ENCODE peak calls at places on chromosome 11, in nine cellular contexts. N is transverse colon, E is fibroblast of mammary gland, A is fibroblast of the aortic adventitia, Q is A549, S is GM06990, C is adrenal gland, Z is spleen, M is AG10803. I is an unnamed sample.

GRCh38 chr11:76062733-76063132 is 143.6 kb downstream of the WNT11 start:
- DNase-seq in N (no peak), E (no peak), A (no peak), Q (no peak), S (peak), C (no peak), Z (no peak), M (no peak), I (no peak)

GRCh38 chr11:69969890-69970784 is 108.0 kb upstream of the ANO1 start:
- DNase-seq in N (no peak), E (no peak), A (no peak), Q (no peak), S (no peak), C (no peak), Z (no peak), M (no peak), I (no peak)

GRCh38 chr11:15912825-15913224 is 443.5 kb downstream of the SOX6 start:
- DNase-seq in N (no peak), E (no peak), A (no peak), Q (no peak), S (no peak), C (no peak), Z (no peak), M (no peak), I (no peak)

GRCh38 chr11:71477637-71478011 is 24.6 kb downstream of the NADSYN1 start:
- DNase-seq in N (no peak), E (no peak), A (no peak), Q (no peak), S (no peak), C (no peak), Z (peak), M (no peak), I (no peak)

GRCh38 chr11:48167380-48167779 is 49.2 kb upstream of the OR4B1 start:
- DNase-seq in N (no peak), E (peak), A (no peak), Q (no peak), S (no peak), C (no peak), Z (no peak), M (no peak), I (no peak)

GRCh38 chr11:17581036-17581731 is 34.1 kb downstream of the OTOG start:
- DNase-seq in N (no peak), E (no peak), A (no peak), Q (no peak), S (no peak), C (no peak), Z (peak), M (no peak), I (no peak)

GRCh38 chr11:15707971-15708370 is 593.2 kb downstream of the INSC start:
- DNase-seq in N (peak), E (no peak), A (peak), Q (peak), S (no peak), C (peak), Z (no peak), M (no peak), I (peak)

GRCh38 chr11:9726313-9727022 is 62.6 kb downstream of the SWAP70 start:
- DNase-seq in N (no peak), E (peak), A (peak), Q (peak), S (peak), C (no peak), Z (no peak), M (peak), I (peak)

GRCh38 chr11:5553347-5553746 is 5.0 kb upstream of the OR52H1 start:
- DNase-seq in N (no peak), E (peak), A (peak), Q (no peak), S (no peak), C (no peak), Z (no peak), M (no peak), I (no peak)

GRCh38 chr11:65781152-65781961 is 581 bp upstream of the AP5B1 start:
- DNase-seq in N (peak), E (no peak), A (peak), Q (no peak), S (no peak), C (peak), Z (peak), M (no peak), I (no peak)

GRCh38 chr11:86615495-86615894 is 56.9 kb downstream of the ME3 start:
- DNase-seq in N (no peak), E (no peak), A (no peak), Q (no peak), S (no peak), C (no peak), Z (no peak), M (no peak), I (no peak)

GRCh38 chr11:94546886-94547285 is 3.2 kb downstream of the FUT4 start:
- DNase-seq in N (peak), E (no peak), A (no peak), Q (no peak), S (no peak), C (no peak), Z (no peak), M (no peak), I (no peak)

GRCh38 chr11:65506316-65506769 is 7.5 kb downstream of the MALAT1 start:
- DNase-seq in N (no peak), E (no peak), A (peak), Q (no peak), S (no peak), C (no peak), Z (no peak), M (no peak), I (no peak)

GRCh38 chr11:17036666-17037658 is 22.7 kb upstream of the PLEKHA7 start:
- DNase-seq in N (peak), E (peak), A (no peak), Q (peak), S (no peak), C (no peak), Z (no peak), M (no peak), I (no peak)

GRCh38 chr11:102241026-102241425 is 76.3 kb upstream of the BIRC3 start:
- DNase-seq in N (no peak), E (peak), A (no peak), Q (no peak), S (no peak), C (no peak), Z (no peak), M (peak), I (no peak)
- H3K4me3 ChIP-seq in N (no peak), E (no peak), A (no peak), Q (no peak), S (no peak), C (no peak), Z (no peak), M (no peak), I (no peak)

GRCh38 chr11:121650520-121651266 is 197.9 kb upstream of the SORL1-AS1 start:
- DNase-seq in N (no peak), E (no peak), A (no peak), Q (no peak), S (peak), C (no peak), Z (no peak), M (no peak), I (no peak)

GRCh38 chr11:121651267-121651625 is 198.5 kb upstream of the SORL1-AS1 start:
- DNase-seq in N (no peak), E (no peak), A (no peak), Q (no peak), S (no peak), C (no peak), Z (no peak), M (no peak), I (no peak)

GRCh38 chr11:121654506-121655480 is 202.0 kb upstream of the SORL1-AS1 start:
- DNase-seq in N (no peak), E (no peak), A (peak), Q (no peak), S (no peak), C (no peak), Z (no peak), M (peak), I (peak)

GRCh38 chr11:121655481-121656332 is 202.9 kb upstream of the SORL1-AS1 start:
- DNase-seq in N (peak), E (peak), A (peak), Q (peak), S (peak), C (peak), Z (peak), M (peak), I (peak)

GRCh38 chr11:121652982-121653381 is 200.2 kb upstream of the SORL1-AS1 start:
- DNase-seq in N (no peak), E (peak), A (peak), Q (no peak), S (no peak), C (no peak), Z (no peak), M (peak), I (no peak)
- TF ChIP-seq CTCF in N (no peak), E (peak), A (peak), Q (no peak), S (peak), C (peak), Z (no peak), M (peak), I (peak)

GRCh38 chr11:32584921-32585320 is 1.3 kb downstream of the EIF3M start:
- DNase-seq in N (no peak), E (no peak), A (no peak), Q (no peak), S (no peak), C (no peak), Z (no peak), M (no peak), I (no peak)
- H3K4me3 ChIP-seq in N (peak), E (peak), A (peak), Q (peak), S (peak), C (peak), Z (peak), M (peak), I (peak)

GRCh38 chr11:58788355-58789023 is 56.0 kb downstream of the GLYATL2 start:
- DNase-seq in N (peak), E (peak), A (peak), Q (peak), S (peak), C (peak), Z (no peak), M (peak), I (peak)
- TF ChIP-seq CTCF in N (peak), E (peak), A (peak), Q (peak), S (peak), C (peak), Z (no peak), M (peak), I (peak)

DNA sequence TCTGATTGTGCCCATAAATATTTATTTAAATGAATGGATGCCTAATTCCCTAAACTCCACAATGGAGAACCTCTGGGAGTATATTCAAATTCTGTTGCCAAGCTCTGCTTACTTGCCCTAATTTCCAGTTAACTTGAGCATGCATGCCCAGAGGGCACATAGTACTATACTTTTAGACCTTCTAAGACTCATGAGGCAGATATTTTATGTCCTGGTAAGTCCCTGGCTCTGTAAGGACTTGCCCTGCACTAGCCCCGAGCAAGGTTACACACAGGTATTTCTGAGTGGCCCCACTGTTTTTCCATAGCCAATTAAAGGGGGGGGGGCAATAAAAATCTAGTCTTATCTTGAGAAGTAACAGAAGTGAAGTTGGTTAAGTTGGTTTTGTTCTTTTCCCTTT is 21.1 kb upstream of the CAPRIN1 start:
- DNase-seq in N (no peak), E (no peak), A (no peak), Q (no peak), S (no peak), C (no peak), Z (no peak), M (no peak), I (no peak)
- H3K4me3 ChIP-seq in N (no peak), E (no peak), A (no peak), Q (no peak), S (no peak), C (no peak), Z (no peak), M (no peak), I (no peak)

GRCh38 chr11:452203-452744 is 2.2 kb downstream of the PTDSS2 start:
- DNase-seq in N (no peak), E (no peak), A (no peak), Q (no peak), S (peak), C (no peak), Z (peak), M (no peak), I (no peak)

GRCh38 chr11:449889-450808 is at the start of gene PTDSS2:
- DNase-seq in N (peak), E (peak), A (peak), Q (peak), S (peak), C (peak), Z (peak), M (peak), I (peak)

GRCh38 chr11:452916-453527 is 2.9 kb downstream of the PTDSS2 start:
- DNase-seq in N (no peak), E (no peak), A (no peak), Q (no peak), S (no peak), C (no peak), Z (peak), M (no peak), I (no peak)

GRCh38 chr11:451738-452137 is 1.7 kb downstream of the PTDSS2 start:
- DNase-seq in N (no peak), E (no peak), A (no peak), Q (no peak), S (peak), C (no peak), Z (no peak), M (no peak), I (no peak)

GRCh38 chr11:450809-451451 is 851 bp downstream of the PTDSS2 start:
- DNase-seq in N (peak), E (peak), A (peak), Q (peak), S (peak), C (peak), Z (peak), M (peak), I (peak)
- TF ChIP-seq CTCF in N (peak), E (peak), A (peak), Q (peak), S (peak), C (no peak), Z (no peak), M (peak), I (peak)

GRCh38 chr11:110296226-110297081 is at the start of gene RDX:
- DNase-seq in N (peak), E (peak), A (peak), Q (peak), S (peak), C (peak), Z (peak), M (peak), I (peak)

GRCh38 chr11:110297726-110298297 is 1.4 kb upstream of the RDX start:
- DNase-seq in N (no peak), E (no peak), A (peak), Q (peak), S (no peak), C (no peak), Z (no peak), M (no peak), I (peak)

GRCh38 chr11:110298298-110298765 is 1.9 kb upstream of the RDX start:
- DNase-seq in N (no peak), E (no peak), A (no peak), Q (peak), S (no peak), C (no peak), Z (no peak), M (no peak), I (peak)

GRCh38 chr11:110295487-110296225 is 758 bp downstream of the RDX start:
- DNase-seq in N (peak), E (peak), A (peak), Q (peak), S (peak), C (peak), Z (peak), M (peak), I (peak)

DNA sequence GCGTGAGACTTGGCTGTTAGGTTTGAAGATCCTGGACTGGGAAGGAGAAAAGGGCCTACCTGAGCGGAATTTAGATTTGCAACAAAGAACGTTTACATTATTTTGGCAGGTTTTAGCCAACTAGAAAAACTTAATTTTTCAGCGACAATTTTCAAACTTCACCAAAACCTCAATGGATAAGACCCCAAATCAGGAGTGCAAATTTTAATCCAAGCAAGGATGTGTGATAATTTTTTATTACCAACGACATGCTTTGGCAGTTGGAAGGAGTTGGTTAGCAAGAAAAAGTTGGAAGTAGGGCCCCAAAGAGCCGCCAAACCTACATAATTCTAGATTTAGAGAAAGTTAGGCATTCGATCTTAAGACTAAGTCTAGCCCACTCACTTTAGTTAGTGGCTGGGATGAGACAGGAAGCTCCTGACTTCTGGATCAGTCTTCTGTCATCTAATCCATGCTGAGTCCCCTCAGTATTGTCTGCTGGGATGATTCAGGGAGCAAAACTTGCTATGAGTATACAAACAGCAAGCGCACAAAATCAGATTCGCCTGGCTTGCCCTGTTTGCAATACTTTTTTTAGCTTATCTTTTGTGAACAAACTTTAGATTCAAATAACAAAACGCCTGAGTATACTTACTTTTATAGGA is 790 bp upstream of the RDX start:
- DNase-seq in N (no peak), E (peak), A (peak), Q (no peak), S (no peak), C (no peak), Z (no peak), M (no peak), I (no peak)
- H3K4me3 ChIP-seq in N (peak), E (peak), A (peak), Q (peak), S (peak), C (peak), Z (peak), M (peak), I (peak)

GRCh38 chr11:62496676-62497075 is 49.9 kb downstream of the AHNAK start:
- DNase-seq in N (no peak), E (no peak), A (no peak), Q (no peak), S (no peak), C (no peak), Z (no peak), M (no peak), I (no peak)

GRCh38 chr11:62494246-62494645 is 52.4 kb downstream of the AHNAK start:
- DNase-seq in N (no peak), E (no peak), A (no peak), Q (no peak), S (no peak), C (no peak), Z (no peak), M (peak), I (no peak)

GRCh38 chr11:62500066-62501035 is 46.3 kb downstream of the AHNAK start:
- DNase-seq in N (peak), E (no peak), A (no peak), Q (no peak), S (no peak), C (no peak), Z (no peak), M (no peak), I (no peak)

GRCh38 chr11:62498492-62499286 is 47.9 kb downstream of the AHNAK start:
- DNase-seq in N (no peak), E (no peak), A (no peak), Q (no peak), S (no peak), C (no peak), Z (no peak), M (no peak), I (no peak)

GRCh38 chr11:62497132-62497915 is 49.3 kb downstream of the AHNAK start:
- DNase-seq in N (peak), E (peak), A (peak), Q (peak), S (no peak), C (no peak), Z (no peak), M (peak), I (peak)
- TF ChIP-seq CTCF in N (peak), E (peak), A (peak), Q (peak), S (peak), C (peak), Z (peak), M (peak), I (peak)

I was measured in fibroblast of villous mesenchyme.